ENCODE peak calls at places on chromosomes 13 and 19, in five cellular contexts. U is HS-5; S is dorsolateral prefrontal cortex; M is IMR-90; O is activated CD4-positive, alpha-beta T cell treated with anti-CD3 and anti-CD28 coated beads, Interleukin-2, amount 10 ng/mL, durations not matched to agents 7 days and 5 days. J is an unnamed sample.

GRCh38 chr13:27182844-27183497 is 11.4 kb upstream of the USP12 start:
- DNase-seq in U (peak), O (no peak), S (no peak), M (peak), J (no peak)

GRCh38 chr19:7444042-7444441 is 44.8 kb downstream of the PEX11G start:
- DNase-seq in U (no peak), M (no peak), S (no peak), O (no peak), J (no peak)

GRCh38 chr19:16951529-16951928 is 62.7 kb downstream of the F2RL3 start:
- DNase-seq in M (peak), U (no peak), O (no peak), S (no peak), J (no peak)

GRCh38 chr13:52842440-52842839 is 6.0 kb downstream of the PCDH8 start:
- DNase-seq in U (no peak), O (no peak), M (no peak), S (no peak), J (no peak)

GRCh38 chr19:21117041-21117907 is 24.6 kb upstream of the ZNF431 start:
- DNase-seq in M (peak), O (no peak), U (peak), S (no peak), J (no peak)

GRCh38 chr19:2722541-2723344 is 1.6 kb upstream of the DIRAS1 start:
- DNase-seq in O (no peak), M (peak), U (peak), S (peak), J (no peak)

GRCh38 chr13:102839462-102839861 is 6.4 kb upstream of the ERCC5 start:
- DNase-seq in O (no peak), S (no peak), M (peak), U (no peak), J (no peak)

GRCh38 chr19:9797871-9798270 is 21.0 kb downstream of the FBXL12 start:
- DNase-seq in O (no peak), S (no peak), M (no peak), U (no peak), J (no peak)

GRCh38 chr19:44003461-44004134 is 841 bp downstream of the ZNF230 start:
- DNase-seq in S (no peak), M (no peak), U (no peak), O (peak), J (peak)

GRCh38 chr19:19615086-19615485 is 3.4 kb downstream of the PBX4 start:
- DNase-seq in M (peak), S (no peak), O (no peak), U (peak), J (no peak)

GRCh38 chr19:2507109-2507508 is 31.2 kb downstream of the GADD45B start:
- DNase-seq in O (peak), S (no peak), M (peak), U (no peak), J (no peak)

GRCh38 chr13:45863716-45864590 is 12.4 kb upstream of the SIAH3 start:
- DNase-seq in O (no peak), U (no peak), S (peak), M (no peak), J (no peak)

GRCh38 chr13:31896427-31896826 is 135.1 kb upstream of the FRY start:
- DNase-seq in U (no peak), O (no peak), S (no peak), M (peak), J (no peak)

GRCh38 chr19:28454083-28454482 is 758.9 kb downstream of the UQCRFS1 start:
- DNase-seq in S (no peak), O (no peak), U (no peak), M (no peak), J (no peak)

GRCh38 chr19:7337380-7338194 is 11.2 kb upstream of the ARHGEF18 start:
- DNase-seq in O (peak), S (no peak), U (no peak), M (no peak), J (peak)

GRCh38 chr19:57248646-57249045 is 8.2 kb downstream of the ZNF805 start:
- DNase-seq in S (no peak), O (no peak), M (no peak), U (no peak), J (no peak)

GRCh38 chr13:92433386-92433785 is 793.2 kb upstream of the GPC6 start:
- DNase-seq in O (no peak), S (no peak), M (no peak), U (no peak), J (no peak)

GRCh38 chr13:31200636-31200970 is 828 bp downstream of the B3GLCT start:
- DNase-seq in S (peak), M (no peak), U (no peak), O (no peak), J (peak)

GRCh38 chr19:35313614-35314013 is 15.4 kb upstream of the CD22 start:
- DNase-seq in U (no peak), O (no peak), S (no peak), M (no peak), J (no peak)

GRCh38 chr19:51361228-51361627 is 5.0 kb downstream of the ETFB start:
- DNase-seq in O (no peak), M (no peak), S (no peak), U (no peak), J (no peak)

GRCh38 chr19:31979949-31980670 is 365.3 kb upstream of the ZNF507 start:
- DNase-seq in M (no peak), O (no peak), U (no peak), S (no peak), J (no peak)

GRCh38 chr13:44790289-44790688 is 199.0 kb downstream of the NUFIP1 start:
- DNase-seq in S (no peak), U (no peak), M (no peak), O (no peak), J (no peak)

GRCh38 chr19:49431330-49431749 is 6.2 kb downstream of the GFY start:
- DNase-seq in S (no peak), M (no peak), U (no peak), O (no peak), J (peak)

GRCh38 chr13:112616586-112617381 is 28.8 kb upstream of the TUBGCP3 start:
- DNase-seq in O (peak), M (peak), U (no peak), S (no peak), J (peak)

GRCh38 chr13:98927954-98928927 is 49.6 kb downstream of the DOCK9 start:
- DNase-seq in M (peak), O (no peak), S (no peak), U (no peak), J (no peak)

GRCh38 chr13:34886987-34887386 is 55.1 kb upstream of the NBEA start:
- DNase-seq in O (no peak), S (no peak), M (no peak), U (peak), J (no peak)

GRCh38 chr19:4057913-4058695 is 8.6 kb downstream of the ZBTB7A start:
- DNase-seq in U (peak), O (no peak), S (peak), M (peak), J (no peak)

GRCh38 chr19:10286803-10287737 is at the start of gene ICAM4:
- DNase-seq in U (no peak), M (peak), S (no peak), O (peak), J (no peak)

GRCh38 chr13:110382229-110382628 is 75.1 kb downstream of the COL4A2 start:
- DNase-seq in U (no peak), O (no peak), S (no peak), M (peak), J (no peak)

GRCh38 chr13:95087746-95088305 is 213.4 kb downstream of the ABCC4 start:
- DNase-seq in U (no peak), S (no peak), O (no peak), M (peak), J (no peak)

J was measured in germinal center.